ENCODE peak calls at places on chromosome 10, in eight cellular contexts. G is IMR-90, S is fibroblast of mammary gland, H is H54, D is DMS153, V is A549, O is anterior cingulate cortex, N is EH. R is an unnamed sample.

GRCh38 chr10:104824378-104825006 is 183.4 kb downstream of the SORCS3 start:
- DNase-seq in G (no peak), S (peak; percentile 17), H (peak; percentile 25), D (no peak), V (no peak), O (no peak), N (peak; percentile 35), R (no peak)

GRCh38 chr10:98357208-98357836 is 57.7 kb downstream of the PYROXD2 start:
- DNase-seq in G (peak; percentile 90), S (peak; percentile 90), H (no peak), D (peak; percentile 95), V (no peak), O (no peak), N (peak; percentile 69), R (peak; percentile 70)

GRCh38 chr10:79111427-79111826 is 42.7 kb downstream of the ZMIZ1 start:
- DNase-seq in G (peak; percentile 84), S (peak; percentile 84), H (peak; percentile 64), D (no peak), V (peak; percentile 83), O (no peak), N (peak; percentile 76), R (no peak)

GRCh38 chr10:68598978-68599753 is 39.0 kb downstream of the TET1 start:
- DNase-seq in G (peak; percentile 43), S (peak; percentile 72), H (peak; percentile 50), D (peak; percentile 13), V (no peak), O (no peak), N (peak; percentile 77), R (peak; percentile 17)

GRCh38 chr10:32929634-32930033 is 28.4 kb downstream of the ITGB1 start:
- DNase-seq in G (no peak), S (no peak), H (no peak), D (no peak), V (no peak), O (no peak), N (no peak), R (no peak)

GRCh38 chr10:35640474-35640873 is 1.6 kb downstream of the FZD8 start:
- DNase-seq in G (peak; percentile 76), S (peak; percentile 65), H (peak; percentile 55), D (no peak), V (peak; percentile 56), O (peak; percentile 56), N (peak; percentile 73), R (peak; percentile 66)

GRCh38 chr10:76074659-76075058 is 643.2 kb downstream of the LRMDA start:
- DNase-seq in G (no peak), S (no peak), H (no peak), D (no peak), V (no peak), O (no peak), N (no peak), R (no peak)

GRCh38 chr10:88066876-88067275 is 203.5 kb downstream of the PTEN start:
- DNase-seq in G (no peak), S (no peak), H (no peak), D (no peak), V (no peak), O (no peak), N (no peak), R (no peak)

GRCh38 chr10:76422769-76423168 is 991.3 kb downstream of the LRMDA start:
- DNase-seq in G (peak; percentile 30), S (no peak), H (no peak), D (no peak), V (no peak), O (no peak), N (peak; percentile 35), R (peak; percentile 48)

GRCh38 chr10:82150123-82150900 is 275.3 kb downstream of the NRG3 start:
- DNase-seq in G (no peak), S (peak; percentile 27), H (peak; percentile 8), D (peak; percentile 32), V (no peak), O (no peak), N (no peak), R (no peak)

GRCh38 chr10:65024886-65025285 is 1503.7 kb downstream of the REEP3 start:
- DNase-seq in G (no peak), S (no peak), H (no peak), D (no peak), V (no peak), O (no peak), N (no peak), R (no peak)

GRCh38 chr10:13615650-13616049 is 28.9 kb downstream of the PRPF18 start:
- DNase-seq in G (no peak), S (no peak), H (no peak), D (no peak), V (no peak), O (no peak), N (peak; percentile 39), R (no peak)

GRCh38 chr10:131083915-131084790 is 227.4 kb downstream of the TCERG1L start:
- DNase-seq in G (no peak), S (no peak), H (no peak), D (no peak), V (no peak), O (no peak), N (no peak), R (no peak)

GRCh38 chr10:109517748-109518147 is 405.6 kb downstream of the XPNPEP1 start:
- DNase-seq in G (no peak), S (no peak), H (no peak), D (no peak), V (no peak), O (no peak), N (no peak), R (no peak)